ENCODE peak calls at places on chromosomes 4 and X, in five cellular contexts. B, D, U, L and C are unnamed samples. For H3K27me3, the result is how much of the 10 kb centered on the place peaks cover.

GRCh38 chr4:56531149-56531770 is 25.7 kb downstream of the ARL9 start:
- DNase-seq in B (no peak), D (no peak), U (peak), L (no peak), C (no peak)

GRCh38 chrX:1397001-1397400 is 5.1 kb upstream of the SLC25A6 start:
- DNase-seq in B (no peak), D (no peak), U (no peak), L (no peak), C (no peak)

GRCh38 chr4:158129649-158130048 is 43.2 kb downstream of the GASK1B start:
- DNase-seq in B (no peak), D (no peak), U (no peak), L (no peak), C (no peak)

GRCh38 chrX:150692837-150693781 is at the start of gene MTMR1:
- DNase-seq in B (peak), D (no peak), U (no peak), L (no peak), C (no peak)

GRCh38 chrX:105610401-105610800 is 211.9 kb upstream of the NRK start:
- DNase-seq in B (no peak), D (no peak), U (peak), L (no peak), C (no peak)

GRCh38 chr4:138507527-138507926 is 265.4 kb upstream of the SLC7A11 start:
- DNase-seq in B (no peak), D (no peak), U (peak), L (no peak), C (peak)

GRCh38 chr4:86367577-86367976 is 7.7 kb upstream of the MAPK10 start:
- DNase-seq in B (no peak), D (no peak), U (peak), L (no peak), C (no peak)

GRCh38 chrX:124433186-124433585 is 86.8 kb downstream of the SH2D1A start:
- DNase-seq in B (no peak), D (no peak), U (no peak), L (no peak), C (no peak)

GRCh38 chr4:47668810-47669408 is 169.0 kb downstream of the CORIN start:
- DNase-seq in B (peak), D (peak), U (peak), L (no peak), C (peak)

GRCh38 chr4:130511776-130512175 is 1415.8 kb downstream of the C4orf33 start:
- DNase-seq in B (no peak), D (no peak), U (no peak), L (no peak), C (no peak)

GRCh38 chrX:126376465-126376864 is 176.1 kb downstream of the DCAF12L1 start:
- DNase-seq in B (no peak), D (no peak), U (no peak), L (no peak), C (no peak)

GRCh38 chr4:181432347-181432746 is 810.9 kb upstream of the TENM3 start:
- DNase-seq in B (no peak), D (no peak), U (no peak), L (no peak), C (no peak)

GRCh38 chr4:1417522-1418390 is 11.5 kb upstream of the NKX1-1 start:
- DNase-seq in B (no peak), D (no peak), U (no peak), L (peak), C (no peak)

GRCh38 chr4:102787096-102787867 is 26.5 kb upstream of the MANBA start:
- DNase-seq in B (no peak), D (no peak), U (peak), L (no peak), C (no peak)

GRCh38 chr4:823761-824460 is 2.0 kb downstream of the CPLX1 start:
- DNase-seq in B (no peak), D (no peak), U (no peak), L (no peak), C (no peak)

GRCh38 chr4:111961806-111962205 is 183.4 kb upstream of the FAM241A start:
- DNase-seq in B (no peak), D (no peak), U (peak), L (no peak), C (no peak)

GRCh38 chr4:37157403-37158167 is 87.0 kb upstream of the NWD2 start:
- DNase-seq in B (no peak), D (no peak), U (no peak), L (no peak), C (no peak)

GRCh38 chr4:141871086-141871485 is 234.7 kb downstream of the IL15 start:
- DNase-seq in B (no peak), D (no peak), U (peak), L (no peak), C (no peak)

GRCh38 chr4:1399508-1400190 is 6.6 kb downstream of the NKX1-1 start:
- DNase-seq in B (no peak), D (no peak), U (no peak), L (no peak), C (no peak)

GRCh38 chr4:5976431-5976830 is 41.8 kb downstream of the C4orf50 start:
- DNase-seq in B (no peak), D (no peak), U (no peak), L (no peak), C (no peak)

GRCh38 chrX:136711147-136711546 is 63.2 kb downstream of the CD40LG start:
- DNase-seq in B (no peak), D (peak), U (peak), L (no peak), C (no peak)

GRCh38 chr4:134666640-134667039 is 465.1 kb upstream of the PABPC4L start:
- DNase-seq in B (no peak), D (no peak), U (no peak), L (no peak), C (no peak)
- H3K4me3 ChIP-seq in B (no peak), D (no peak), U (no peak), L (no peak), C (no peak)

DNA sequence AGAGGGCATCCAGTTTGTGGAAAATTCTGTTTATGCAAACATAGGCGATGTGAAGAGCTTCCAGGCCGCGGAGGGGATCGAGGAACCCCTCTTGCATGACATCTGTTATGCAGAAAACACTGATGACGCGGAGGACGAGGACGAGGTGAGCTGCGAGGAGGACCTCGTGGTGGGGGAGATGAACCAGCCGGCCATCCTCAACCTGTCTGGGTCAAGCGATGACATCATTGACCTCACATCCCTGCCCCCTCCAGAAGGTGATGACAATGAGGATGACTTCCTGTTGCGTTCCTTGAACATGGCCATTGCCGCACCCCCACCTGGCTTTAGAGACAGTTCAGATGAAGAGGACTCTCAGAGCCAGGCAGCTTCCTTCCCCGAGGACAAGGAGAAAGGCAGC is 74.6 kb upstream of the PRPS2 start:
- DNase-seq in B (no peak), D (no peak), U (no peak), L (no peak), C (no peak)
- H3K27me3 ChIP-seq in B (under half), D (under half), U (under half), L (under half), C (under half)

GRCh38 chr4:26839534-26839951 is 21.1 kb upstream of the STIM2 start:
- DNase-seq in B (no peak), D (no peak), U (peak), L (no peak), C (no peak)

GRCh38 chr4:26836539-26836938 is 24.1 kb upstream of the STIM2 start:
- DNase-seq in B (no peak), D (no peak), U (no peak), L (no peak), C (no peak)

GRCh38 chr4:26839016-26839415 is 21.6 kb upstream of the STIM2 start:
- DNase-seq in B (no peak), D (no peak), U (no peak), L (no peak), C (no peak)

DNA sequence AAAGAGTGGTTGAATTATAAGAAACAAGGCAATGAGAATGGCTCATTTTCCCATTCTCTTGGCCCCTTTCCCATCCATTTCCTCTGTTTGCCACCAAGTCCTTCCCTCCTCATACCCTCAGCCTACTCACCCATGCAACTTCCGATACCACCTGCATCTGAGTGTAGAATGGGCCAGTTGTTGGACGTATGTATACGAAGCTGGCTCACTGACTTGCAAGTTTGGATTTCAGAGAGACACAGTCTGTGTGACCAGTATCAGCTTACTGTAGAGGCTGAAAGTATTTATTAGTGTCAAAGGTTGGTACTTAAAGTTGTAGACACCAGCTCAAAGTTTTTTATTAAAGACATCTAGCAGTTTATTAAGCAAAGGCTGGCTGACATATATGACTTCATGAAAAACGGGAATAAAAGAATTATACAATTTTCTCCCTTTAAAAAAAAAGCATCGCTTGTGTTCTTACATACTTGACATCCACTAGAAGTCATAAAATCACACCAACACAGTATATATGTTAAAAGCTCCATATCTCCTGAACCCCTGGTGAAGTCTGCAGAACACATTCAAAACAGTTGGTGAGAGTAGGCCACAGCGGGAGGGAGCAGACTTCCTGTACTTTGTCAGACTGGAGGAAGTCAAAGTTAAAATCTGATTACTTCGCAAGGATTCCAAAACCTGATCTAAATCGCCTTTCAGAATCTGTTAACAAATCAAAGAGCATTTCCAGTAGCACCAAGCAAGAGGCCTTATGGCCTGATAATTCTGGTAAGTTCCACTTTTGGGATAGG is 22.4 kb upstream of the STIM2 start:
- DNase-seq in B (peak), D (no peak), U (no peak), L (no peak), C (no peak)
- H3K4me3 ChIP-seq in B (no peak), D (no peak), U (no peak), L (no peak), C (no peak)

DNA sequence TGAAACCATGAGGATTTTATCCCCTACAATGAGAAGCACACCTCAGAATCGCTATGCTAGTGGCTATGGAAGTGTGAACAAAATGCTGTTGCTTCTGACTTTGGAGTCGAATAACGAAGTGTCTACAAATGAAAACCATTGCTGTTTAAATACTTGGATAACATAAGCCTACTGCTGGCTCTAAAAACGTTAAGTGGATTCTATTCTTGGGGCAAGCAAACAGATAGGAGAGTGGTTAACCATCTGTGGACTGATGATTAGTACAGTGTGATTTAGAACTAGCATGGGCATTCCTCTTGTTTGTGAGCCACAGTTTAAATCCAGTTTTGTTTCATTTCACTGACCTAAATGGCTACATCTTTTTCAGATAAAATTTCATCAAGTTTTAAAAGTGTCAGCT is 109.7 kb upstream of the PNPLA4 start:
- DNase-seq in B (no peak), D (no peak), U (no peak), L (no peak), C (no peak)
- H3K27me3 ChIP-seq in B (under half), D (under half), U (under half), L (under half), C (under half)

GRCh38 chrX:28584025-28584424 is 3.2 kb upstream of the IL1RAPL1 start:
- DNase-seq in B (no peak), D (no peak), U (no peak), L (no peak), C (no peak)

GRCh38 chrX:28586291-28586690 is 955 bp upstream of the IL1RAPL1 start:
- DNase-seq in B (no peak), D (no peak), U (peak), L (no peak), C (peak)

GRCh38 chrX:28585767-28586166 is 1.5 kb upstream of the IL1RAPL1 start:
- DNase-seq in B (no peak), D (no peak), U (peak), L (no peak), C (no peak)

GRCh38 chrX:28589048-28589447 is 1.8 kb downstream of the IL1RAPL1 start:
- DNase-seq in B (no peak), D (no peak), U (no peak), L (no peak), C (no peak)

DNA sequence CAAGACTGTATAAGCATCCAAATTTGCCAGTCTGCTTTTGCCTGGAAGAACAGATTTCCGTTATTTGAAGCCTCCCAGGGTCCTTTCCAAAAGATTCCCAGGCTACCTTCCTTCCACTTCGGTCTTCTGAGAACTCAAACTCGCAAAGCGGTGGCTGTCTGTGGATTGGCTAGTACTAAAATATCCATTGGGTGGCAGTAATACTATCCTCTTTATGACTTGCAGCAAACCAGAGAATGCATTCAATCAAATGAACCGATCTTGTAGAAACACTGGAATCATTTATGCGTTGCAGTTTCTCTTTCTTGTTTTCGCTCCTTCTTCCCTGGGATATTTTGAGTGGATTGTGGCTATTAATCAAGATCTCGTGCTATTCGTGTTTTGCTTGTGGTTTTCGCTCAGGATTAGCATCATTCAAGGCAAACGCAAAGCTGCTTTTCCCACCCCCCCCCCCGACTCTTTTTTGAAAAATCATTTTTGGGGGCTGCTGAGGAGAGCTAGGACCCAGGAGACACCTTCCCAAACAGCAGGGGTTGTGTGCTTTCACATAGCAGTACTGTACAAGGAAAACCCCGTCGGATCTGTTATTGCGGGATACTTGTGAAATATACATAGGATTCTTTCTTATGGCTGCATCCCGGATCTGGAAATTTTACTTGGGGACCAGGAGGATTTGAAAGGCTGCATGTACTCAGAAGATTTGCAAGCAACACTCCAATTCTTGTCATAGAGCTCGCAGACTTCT is at the start of gene IL1RAPL1:
- DNase-seq in B (no peak), D (no peak), U (peak), L (no peak), C (peak)
- H3K4me3 ChIP-seq in B (no peak), D (peak), U (no peak), L (peak), C (peak)